ENCODE peak calls at places on chromosomes 11 and 22, in five cellular contexts. V is H1, X is K562, F is HepG2, E is GM12878. R is an unnamed sample.

GRCh38 chr22:24564376-24565058 is 8.7 kb downstream of the SNRPD3 start:
- DNase-seq in V (no peak), X (no peak), F (peak; percentile 70), E (no peak), R (no peak)

GRCh38 chr11:59216654-59217640 is 4.2 kb upstream of the MPEG1 start:
- DNase-seq in V (no peak), X (no peak), F (no peak), E (peak; percentile 99), R (no peak)

GRCh38 chr11:17238377-17238776 is 30.6 kb upstream of the PIK3C2A start:
- DNase-seq in V (no peak), X (no peak), F (no peak), E (no peak), R (no peak)

GRCh38 chr11:836274-836673 is 3.5 kb downstream of the CD151 start:
- DNase-seq in V (no peak), X (no peak), F (no peak), E (no peak), R (no peak)

GRCh38 chr11:57460017-57460755 is at the start of gene RTN4RL2:
- DNase-seq in V (no peak), X (peak; percentile 84), F (peak; percentile 48), E (no peak), R (peak; percentile 81)

GRCh38 chr22:26604368-26604767 is 13.5 kb downstream of the CRYBB1 start:
- DNase-seq in V (no peak), X (no peak), F (no peak), E (no peak), R (no peak)

GRCh38 chr22:30425616-30426394 is at the start of gene MTFP1:
- DNase-seq in V (no peak), X (peak; percentile 74), F (peak; percentile 66), E (no peak), R (peak; percentile 83)

GRCh38 chr11:115709297-115709696 is 205.1 kb upstream of the CADM1 start:
- DNase-seq in V (no peak), X (no peak), F (no peak), E (peak; percentile 28), R (no peak)

GRCh38 chr22:29842740-29843139 is 4.7 kb upstream of the ASCC2 start:
- DNase-seq in V (no peak), X (no peak), F (peak; percentile 41), E (no peak), R (no peak)

GRCh38 chr11:1949302-1949701 is 2.2 kb downstream of the MRPL23 start:
- DNase-seq in V (no peak), X (no peak), F (no peak), E (no peak), R (no peak)

GRCh38 chr11:123054301-123055065 is 7.5 kb downstream of the HSPA8 start:
- DNase-seq in V (no peak), X (peak; percentile 75), F (peak; percentile 70), E (no peak), R (no peak)

GRCh38 chr11:126333142-126333541 is 22.3 kb upstream of the ST3GAL4 start:
- DNase-seq in V (no peak), X (no peak), F (no peak), E (no peak), R (no peak)

GRCh38 chr11:131785801-131786200 is 415.4 kb downstream of the NTM start:
- DNase-seq in V (no peak), X (no peak), F (no peak), E (no peak), R (no peak)

GRCh38 chr11:23611726-23612125 is 751.5 kb upstream of the CCDC179 start:
- DNase-seq in V (no peak), X (no peak), F (no peak), E (no peak), R (no peak)

GRCh38 chr11:66336234-66337102 is at the start of gene RIN1:
- DNase-seq in V (no peak), X (peak; percentile 81), F (peak; percentile 89), E (peak; percentile 83), R (peak; percentile 57)

GRCh38 chr11:109940816-109941215 is 152.4 kb upstream of the ZC3H12C start:
- DNase-seq in V (no peak), X (peak; percentile 65), F (no peak), E (no peak), R (no peak)

GRCh38 chr11:77151804-77152513 is 23.9 kb downstream of the MYO7A start:
- DNase-seq in V (no peak), X (no peak), F (no peak), E (peak; percentile 5), R (no peak)

GRCh38 chr11:77155082-77155475 is 27.0 kb downstream of the MYO7A start:
- DNase-seq in V (no peak), X (no peak), F (no peak), E (no peak), R (no peak)

GRCh38 chr11:77152846-77153245 is 24.8 kb downstream of the MYO7A start:
- DNase-seq in V (no peak), X (no peak), F (no peak), E (no peak), R (no peak)

GRCh38 chr11:77154381-77155081 is 26.5 kb downstream of the MYO7A start:
- DNase-seq in V (no peak), X (no peak), F (no peak), E (no peak), R (no peak)

DNA sequence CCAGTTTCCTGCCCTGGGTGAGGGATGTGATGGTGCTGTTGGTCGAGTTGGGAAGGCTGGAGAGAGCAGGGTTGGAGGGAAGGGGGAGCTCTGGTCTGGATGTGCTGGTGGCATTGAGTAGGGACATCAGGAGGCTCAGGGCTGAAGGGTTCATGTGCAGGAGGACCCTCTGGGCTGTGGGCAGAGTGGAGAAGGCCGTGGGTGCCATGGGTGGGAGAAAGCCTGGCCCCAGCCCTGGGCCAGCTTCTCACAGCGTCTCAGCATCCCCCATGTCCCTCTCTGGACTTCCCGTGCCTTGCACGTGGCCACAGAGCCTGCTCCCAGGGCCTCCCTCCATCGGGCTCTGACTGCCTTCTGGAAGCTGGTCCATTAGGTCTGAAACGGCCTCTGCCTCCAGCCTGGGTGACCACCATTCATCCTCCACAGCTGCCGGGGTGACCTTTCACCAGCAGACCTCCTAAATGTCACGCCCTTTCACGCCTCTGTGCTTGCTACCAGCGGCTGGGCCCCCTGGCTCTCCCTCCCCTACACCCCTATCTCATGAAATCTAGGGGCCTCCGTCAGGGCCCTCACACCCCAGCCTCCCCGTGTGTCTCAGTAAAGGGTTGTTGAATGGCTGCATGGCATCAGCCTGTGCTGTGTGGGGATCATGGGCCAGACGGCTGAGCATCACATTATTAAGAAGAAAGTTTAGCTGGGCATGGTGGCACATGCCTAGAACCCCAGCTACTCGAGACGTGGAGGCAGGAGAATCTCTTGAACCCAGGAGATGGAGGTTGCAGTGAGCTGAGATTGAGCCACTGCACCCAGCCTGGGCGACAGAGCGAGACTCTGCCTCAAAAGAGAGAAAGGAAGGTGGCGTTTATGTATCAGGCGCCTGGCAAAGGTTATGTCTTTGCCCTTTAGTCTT is 25.5 kb downstream of the MYO7A start:
- DNase-seq in V (no peak), X (no peak), F (no peak), E (no peak), R (no peak)
- TF ChIP-seq ATF2 in V (no peak), X (no peak), F (no peak), E (no peak), R (no peak)

DNA sequence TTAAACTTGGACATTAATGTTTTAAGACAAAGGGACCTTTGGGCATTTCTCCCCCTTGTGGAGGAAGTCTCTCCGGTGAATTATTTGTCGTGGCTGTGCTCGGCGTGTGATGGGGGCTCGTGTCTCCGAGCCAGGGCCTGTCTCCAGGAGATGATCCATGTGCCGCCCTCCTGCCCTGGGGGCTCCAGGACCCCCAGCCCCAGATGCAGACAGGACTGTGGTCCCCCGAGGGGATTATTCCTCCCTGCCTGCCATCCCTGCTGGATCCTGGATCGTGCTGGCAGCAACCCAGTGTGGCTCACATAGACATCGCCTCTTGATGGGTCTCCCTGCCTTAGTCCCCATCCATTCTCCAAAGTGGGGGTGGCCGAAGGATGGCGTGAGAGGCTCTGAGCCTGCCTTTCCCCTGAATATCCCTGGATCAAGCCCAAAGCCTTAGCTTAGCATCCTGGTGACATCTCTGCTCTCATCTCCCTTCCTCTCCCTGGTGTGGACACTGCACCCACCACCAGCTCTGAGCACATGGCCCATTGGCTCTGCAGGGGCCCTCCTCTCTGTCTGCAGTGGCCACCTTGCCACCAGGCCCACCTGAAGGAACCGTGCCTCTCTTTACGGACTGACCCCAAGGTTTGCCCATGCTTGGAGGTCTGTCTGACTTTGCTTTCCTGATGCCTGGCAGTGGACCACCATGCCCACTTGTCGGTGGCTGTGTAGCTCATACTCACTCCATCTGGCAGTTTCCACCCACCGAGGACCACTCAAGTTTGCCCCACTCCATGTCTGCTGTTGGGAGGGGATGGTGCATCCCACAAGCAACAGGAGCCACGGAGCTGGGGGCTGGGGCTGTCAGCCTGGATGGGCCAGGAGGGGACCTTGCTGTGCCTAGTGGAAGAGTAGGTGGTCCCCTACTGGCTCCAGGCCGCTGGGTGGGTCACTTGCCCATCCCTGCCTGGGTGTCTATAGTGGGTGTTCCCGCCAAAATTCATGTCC is 56.7 kb downstream of the SMIM38 start:
- DNase-seq in V (no peak), X (peak; percentile 15), F (no peak), E (no peak), R (peak; percentile 13)
- TF ChIP-seq ATF2 in V (no peak), X (no peak), F (no peak), E (no peak), R (no peak)

DNA sequence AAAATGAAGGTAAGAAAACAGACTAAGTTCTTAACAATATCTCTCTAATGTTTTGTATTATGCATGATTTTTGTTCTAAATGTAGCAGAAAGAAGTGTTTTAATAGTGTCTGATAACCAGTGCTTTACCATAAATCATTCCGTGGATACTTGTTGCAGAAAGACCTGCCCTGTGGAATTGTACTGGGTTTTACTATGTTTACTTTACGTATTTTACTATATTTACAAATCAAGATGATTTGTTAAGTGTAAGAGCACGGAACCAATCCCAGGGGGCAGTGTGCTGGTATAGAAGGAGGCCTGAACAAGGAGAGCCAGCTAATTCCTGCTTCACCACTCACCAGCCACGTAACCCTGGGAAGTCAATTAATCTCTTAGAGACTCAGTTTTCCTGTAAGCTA is 1.4 kb downstream of the HTR3B start:
- DNase-seq in V (no peak), X (peak; percentile 23), F (peak; percentile 37), E (no peak), R (peak; percentile 42)
- TF ChIP-seq ATF2 in V (no peak), X (no peak), F (no peak), E (no peak), R (no peak)

GRCh38 chr11:24635588-24636290 is 138.9 kb downstream of the LUZP2 start:
- DNase-seq in V (no peak), X (no peak), F (no peak), E (no peak), R (no peak)
- TF ChIP-seq ATF2 in V (no peak), X (no peak), F (no peak), E (no peak), R (no peak)

R was measured in WTC11.